ENCODE peak calls at places on chromosomes 3 and 15, in eight cellular contexts. One of them, this sample, is unnamed.

GRCh38 chr15:94070341-94071275 is 160.8 kb upstream of the MCTP2 start:
- DNase-seq in endothelial cell of umbilical vein: no peak
- DNase-seq in GM23248: peak; percentile 76
- DNase-seq in HCT116: no peak
- DNase-seq in SK-N-SH: no peak
- DNase-seq in neuronal stem cell: no peak
- DNase-seq in kidney: peak; percentile 77
- DNase-seq in keratinocyte: no peak
- DNase-seq in this sample: peak; percentile 28

GRCh38 chr15:51341366-51342248 is at the start of gene GLDN:
- DNase-seq in SK-N-SH: peak; percentile 80
- DNase-seq in kidney: peak; percentile 77
- DNase-seq in endothelial cell of umbilical vein: no peak
- DNase-seq in keratinocyte: no peak
- DNase-seq in HCT116: no peak
- DNase-seq in neuronal stem cell: peak; percentile 20
- DNase-seq in GM23248: peak; percentile 66
- DNase-seq in this sample: peak; percentile 46

GRCh38 chr3:24154003-24154695 is 209.1 kb downstream of the NR1D2 start:
- DNase-seq in GM23248: peak; percentile 25
- DNase-seq in kidney: no peak
- DNase-seq in keratinocyte: no peak
- DNase-seq in endothelial cell of umbilical vein: no peak
- DNase-seq in neuronal stem cell: no peak
- DNase-seq in HCT116: no peak
- DNase-seq in SK-N-SH: no peak
- DNase-seq in this sample: no peak

GRCh38 chr3:74651239-74651638 is 36.8 kb upstream of the CNTN3 start:
- DNase-seq in SK-N-SH: no peak
- DNase-seq in keratinocyte: no peak
- DNase-seq in HCT116: no peak
- DNase-seq in GM23248: peak; percentile 67
- DNase-seq in endothelial cell of umbilical vein: no peak
- DNase-seq in kidney: no peak
- DNase-seq in neuronal stem cell: no peak
- DNase-seq in this sample: peak; percentile 22

GRCh38 chr3:125374996-125375941 is at the start of gene ZNF148:
- DNase-seq in SK-N-SH: peak; percentile 90
- DNase-seq in HCT116: peak; percentile 66
- DNase-seq in endothelial cell of umbilical vein: peak; percentile 92
- DNase-seq in keratinocyte: peak; percentile 54
- DNase-seq in GM23248: peak; percentile 94
- DNase-seq in kidney: peak; percentile 96
- DNase-seq in neuronal stem cell: peak; percentile 89
- DNase-seq in this sample: peak; percentile 88

GRCh38 chr3:139572847-139573672 is 33.5 kb upstream of the RBP1 start:
- DNase-seq in keratinocyte: no peak
- DNase-seq in kidney: no peak
- DNase-seq in endothelial cell of umbilical vein: peak; percentile 21
- DNase-seq in HCT116: no peak
- DNase-seq in SK-N-SH: no peak
- DNase-seq in GM23248: peak; percentile 3
- DNase-seq in neuronal stem cell: no peak
- DNase-seq in this sample: no peak

GRCh38 chr3:129314757-129315385 is 36.2 kb downstream of the HMCES start:
- DNase-seq in GM23248: peak; percentile 92
- DNase-seq in HCT116: peak; percentile 51
- DNase-seq in endothelial cell of umbilical vein: peak; percentile 85
- DNase-seq in kidney: peak; percentile 95
- DNase-seq in SK-N-SH: peak; percentile 96
- DNase-seq in keratinocyte: no peak
- DNase-seq in neuronal stem cell: peak; percentile 91
- DNase-seq in this sample: peak; percentile 94

GRCh38 chr15:29674661-29675533 is 147.4 kb downstream of the TJP1 start:
- DNase-seq in endothelial cell of umbilical vein: peak; percentile 45
- DNase-seq in SK-N-SH: peak; percentile 89
- DNase-seq in kidney: peak; percentile 93
- DNase-seq in HCT116: no peak
- DNase-seq in neuronal stem cell: peak; percentile 76
- DNase-seq in keratinocyte: no peak
- DNase-seq in GM23248: peak; percentile 53
- DNase-seq in this sample: peak; percentile 71

GRCh38 chr3:51967384-51968174 is at the start of gene PCBP4:
- DNase-seq in GM23248: peak; percentile 70
- DNase-seq in keratinocyte: no peak
- DNase-seq in endothelial cell of umbilical vein: peak; percentile 45
- DNase-seq in kidney: peak; percentile 91
- DNase-seq in SK-N-SH: peak; percentile 88
- DNase-seq in HCT116: no peak
- DNase-seq in neuronal stem cell: no peak
- DNase-seq in this sample: peak; percentile 40

GRCh38 chr3:187222801-187223200 is 25.5 kb downstream of the RTP1 start:
- DNase-seq in endothelial cell of umbilical vein: no peak
- DNase-seq in GM23248: no peak
- DNase-seq in keratinocyte: no peak
- DNase-seq in neuronal stem cell: no peak
- DNase-seq in SK-N-SH: no peak
- DNase-seq in kidney: no peak
- DNase-seq in HCT116: no peak
- DNase-seq in this sample: no peak

GRCh38 chr3:185688808-185689207 is 102.7 kb downstream of the SENP2 start:
- DNase-seq in neuronal stem cell: no peak
- DNase-seq in kidney: no peak
- DNase-seq in keratinocyte: peak; percentile 97
- DNase-seq in endothelial cell of umbilical vein: peak; percentile 95
- DNase-seq in SK-N-SH: peak; percentile 27
- DNase-seq in GM23248: peak; percentile 100
- DNase-seq in HCT116: peak; percentile 98
- DNase-seq in this sample: peak; percentile 93

GRCh38 chr3:41569632-41570338 is 370.5 kb downstream of the CTNNB1 start:
- DNase-seq in neuronal stem cell: no peak
- DNase-seq in kidney: no peak
- DNase-seq in endothelial cell of umbilical vein: no peak
- DNase-seq in keratinocyte: no peak
- DNase-seq in SK-N-SH: no peak
- DNase-seq in GM23248: no peak
- DNase-seq in HCT116: peak; percentile 41
- DNase-seq in this sample: peak; percentile 31

GRCh38 chr3:51681453-51681852 is 10.4 kb downstream of the TEX264 start:
- DNase-seq in endothelial cell of umbilical vein: no peak
- DNase-seq in kidney: peak; percentile 76
- DNase-seq in neuronal stem cell: no peak
- DNase-seq in GM23248: peak; percentile 22
- DNase-seq in HCT116: no peak
- DNase-seq in keratinocyte: no peak
- DNase-seq in SK-N-SH: no peak
- DNase-seq in this sample: no peak

GRCh38 chr3:46087871-46088270 is 60.6 kb upstream of the XCR1 start:
- DNase-seq in endothelial cell of umbilical vein: no peak
- DNase-seq in GM23248: peak; percentile 23
- DNase-seq in neuronal stem cell: no peak
- DNase-seq in HCT116: no peak
- DNase-seq in keratinocyte: no peak
- DNase-seq in kidney: no peak
- DNase-seq in SK-N-SH: no peak
- DNase-seq in this sample: peak; percentile 22

GRCh38 chr3:194867270-194867983 is 181.7 kb downstream of the FAM43A start:
- DNase-seq in SK-N-SH: no peak
- DNase-seq in HCT116: no peak
- DNase-seq in endothelial cell of umbilical vein: peak; percentile 92
- DNase-seq in GM23248: peak; percentile 14
- DNase-seq in kidney: no peak
- DNase-seq in keratinocyte: no peak
- DNase-seq in neuronal stem cell: no peak
- DNase-seq in this sample: no peak

GRCh38 chr3:40387001-40387894 is at the start of gene ENTPD3:
- DNase-seq in GM23248: peak; percentile 60
- DNase-seq in keratinocyte: no peak
- DNase-seq in HCT116: no peak
- DNase-seq in neuronal stem cell: peak; percentile 15
- DNase-seq in kidney: peak; percentile 74
- DNase-seq in SK-N-SH: peak; percentile 46
- DNase-seq in endothelial cell of umbilical vein: peak; percentile 17
- DNase-seq in this sample: peak; percentile 6

GRCh38 chr3:197595470-197596185 is 39.9 kb upstream of the BDH1 start:
- DNase-seq in kidney: no peak
- DNase-seq in GM23248: peak; percentile 12
- DNase-seq in keratinocyte: no peak
- DNase-seq in SK-N-SH: no peak
- DNase-seq in neuronal stem cell: no peak
- DNase-seq in endothelial cell of umbilical vein: no peak
- DNase-seq in HCT116: no peak
- DNase-seq in this sample: peak; percentile 2

GRCh38 chr3:84292113-84292512 is 666.7 kb upstream of the CADM2 start:
- DNase-seq in endothelial cell of umbilical vein: no peak
- DNase-seq in keratinocyte: no peak
- DNase-seq in neuronal stem cell: no peak
- DNase-seq in HCT116: no peak
- DNase-seq in GM23248: no peak
- DNase-seq in SK-N-SH: no peak
- DNase-seq in kidney: no peak
- DNase-seq in this sample: no peak

GRCh38 chr3:126357299-126358037 is at the start of gene KLF15:
- DNase-seq in kidney: peak; percentile 96
- DNase-seq in endothelial cell of umbilical vein: peak; percentile 82
- DNase-seq in SK-N-SH: peak; percentile 97
- DNase-seq in neuronal stem cell: peak; percentile 84
- DNase-seq in HCT116: peak; percentile 43
- DNase-seq in GM23248: peak; percentile 95
- DNase-seq in keratinocyte: no peak
- DNase-seq in this sample: peak; percentile 69

GRCh38 chr15:28191832-28192231 is 92.7 kb upstream of the OCA2 start:
- DNase-seq in HCT116: no peak
- DNase-seq in keratinocyte: no peak
- DNase-seq in SK-N-SH: peak; percentile 89
- DNase-seq in kidney: peak; percentile 83
- DNase-seq in neuronal stem cell: peak; percentile 8
- DNase-seq in GM23248: peak; percentile 74
- DNase-seq in endothelial cell of umbilical vein: no peak
- DNase-seq in this sample: peak; percentile 85

GRCh38 chr3:58416191-58416590 is 17.4 kb downstream of the PDHB start:
- DNase-seq in neuronal stem cell: no peak
- DNase-seq in SK-N-SH: no peak
- DNase-seq in endothelial cell of umbilical vein: peak; percentile 26
- DNase-seq in kidney: no peak
- DNase-seq in keratinocyte: no peak
- DNase-seq in HCT116: no peak
- DNase-seq in GM23248: no peak
- DNase-seq in this sample: no peak

GRCh38 chr15:64697911-64698369 is 77.4 kb downstream of the RBPMS2 start:
- DNase-seq in keratinocyte: peak; percentile 25
- DNase-seq in neuronal stem cell: no peak
- DNase-seq in SK-N-SH: no peak
- DNase-seq in kidney: no peak
- DNase-seq in GM23248: peak; percentile 56
- DNase-seq in HCT116: no peak
- DNase-seq in endothelial cell of umbilical vein: no peak
- DNase-seq in this sample: no peak
- H3K27ac ChIP-seq in keratinocyte: peak overlapping the region; percentile 46
- H3K27ac ChIP-seq in neuronal stem cell: no peak overlapping the region
- H3K27ac ChIP-seq in SK-N-SH: peak overlapping the region; percentile 92
- H3K27ac ChIP-seq in kidney: no peak overlapping the region
- H3K27ac ChIP-seq in GM23248: no peak overlapping the region
- H3K27ac ChIP-seq in HCT116: no peak overlapping the region
- H3K27ac ChIP-seq in endothelial cell of umbilical vein: no peak overlapping the region
- H3K27ac ChIP-seq in this sample: no peak overlapping the region

GRCh38 chr15:100901702-100902435 is 17.3 kb upstream of the LRRK1 start:
- DNase-seq in endothelial cell of umbilical vein: no peak
- DNase-seq in neuronal stem cell: no peak
- DNase-seq in kidney: no peak
- DNase-seq in GM23248: no peak
- DNase-seq in keratinocyte: no peak
- DNase-seq in SK-N-SH: no peak
- DNase-seq in HCT116: no peak
- DNase-seq in this sample: peak; percentile 40
- H3K4me1 ChIP-seq in endothelial cell of umbilical vein: peaks cover 27% of the 10 kb centered on the region
- H3K4me1 ChIP-seq in neuronal stem cell: peaks cover 7% of the 10 kb centered on the region
- H3K4me1 ChIP-seq in kidney: no peaks in the 10 kb centered on the region
- H3K4me1 ChIP-seq in GM23248: peaks cover 9% of the 10 kb centered on the region
- H3K4me1 ChIP-seq in keratinocyte: peaks cover 16% of the 10 kb centered on the region
- H3K4me1 ChIP-seq in SK-N-SH: peaks cover 51% of the 10 kb centered on the region
- H3K4me1 ChIP-seq in HCT116: no peaks in the 10 kb centered on the region
- H3K4me1 ChIP-seq in this sample: peaks cover 5% of the 10 kb centered on the region

DNA sequence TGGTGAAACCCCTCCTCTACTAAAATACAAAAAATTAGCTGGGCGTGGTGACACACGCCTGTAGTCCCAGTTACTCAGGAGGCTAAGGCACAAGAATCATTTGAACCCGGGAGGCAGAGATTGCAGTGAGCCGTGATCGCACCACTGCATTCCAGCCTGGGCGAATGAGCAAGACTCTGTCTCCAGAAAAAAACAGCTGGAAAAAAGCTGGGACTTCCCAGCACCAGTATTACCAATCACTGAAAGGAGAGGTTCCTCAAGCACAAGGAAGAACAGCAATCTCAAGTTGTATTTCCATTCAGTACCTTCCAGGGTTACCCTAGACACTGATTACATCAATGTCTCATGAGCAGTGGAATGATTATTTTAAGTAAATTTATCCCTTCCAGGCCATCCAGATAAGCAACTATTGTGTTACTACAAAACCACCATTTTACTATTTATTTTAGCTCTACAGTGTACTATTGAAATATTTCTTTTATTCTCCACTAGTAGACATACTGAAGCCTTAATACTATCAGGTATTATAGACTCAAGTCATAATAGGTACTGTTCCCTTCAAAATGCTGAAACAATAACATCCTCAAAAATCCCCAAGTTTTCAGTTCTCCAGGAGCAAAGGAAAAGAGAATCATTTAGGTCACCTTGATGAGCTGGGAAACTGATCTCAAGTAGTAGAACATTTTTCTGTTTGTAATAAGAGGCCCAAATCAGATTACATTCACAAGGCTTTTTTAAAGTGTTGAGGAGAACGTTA is 54.8 kb upstream of the VGLL4 start:
- DNase-seq in SK-N-SH: no peak
- DNase-seq in kidney: no peak
- DNase-seq in keratinocyte: no peak
- DNase-seq in neuronal stem cell: no peak
- DNase-seq in endothelial cell of umbilical vein: no peak
- DNase-seq in HCT116: no peak
- DNase-seq in GM23248: peak; percentile 39
- DNase-seq in this sample: no peak
- H3K9ac ChIP-seq in SK-N-SH: no peak overlapping the region
- H3K9ac ChIP-seq in kidney: no peak overlapping the region
- H3K9ac ChIP-seq in keratinocyte: peak overlapping the region; percentile 49
- H3K9ac ChIP-seq in neuronal stem cell: no peak overlapping the region
- H3K9ac ChIP-seq in endothelial cell of umbilical vein: no peak overlapping the region
- H3K9ac ChIP-seq in HCT116: no peak overlapping the region
- H3K9ac ChIP-seq in GM23248: peak overlapping the region; percentile 72
- H3K9ac ChIP-seq in this sample: no peak overlapping the region

DNA sequence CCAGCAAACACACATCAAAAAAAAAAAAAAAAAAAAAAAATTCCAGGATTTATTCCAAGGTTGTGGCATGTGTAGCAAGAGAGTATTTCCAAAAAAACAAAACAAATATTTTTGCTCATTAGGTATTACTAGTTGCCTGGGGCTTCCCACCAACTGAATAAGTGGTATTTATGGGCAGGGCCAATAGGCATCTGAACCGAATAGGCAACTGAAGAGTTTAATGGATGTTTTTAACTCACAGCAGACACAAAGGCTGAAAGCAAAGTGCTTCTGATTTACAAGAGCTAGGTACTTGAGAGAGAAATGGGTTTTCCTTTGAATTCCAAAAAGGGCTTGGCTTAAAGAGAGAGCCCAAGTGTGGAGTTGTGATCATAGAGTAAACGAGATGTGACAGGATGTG is 21.4 kb downstream of the EIF4E3 start:
- DNase-seq in kidney: no peak
- DNase-seq in endothelial cell of umbilical vein: no peak
- DNase-seq in neuronal stem cell: no peak
- DNase-seq in keratinocyte: no peak
- DNase-seq in GM23248: no peak
- DNase-seq in HCT116: no peak
- DNase-seq in SK-N-SH: no peak
- DNase-seq in this sample: no peak
- H3K27ac ChIP-seq in kidney: no peak overlapping the region
- H3K27ac ChIP-seq in endothelial cell of umbilical vein: no peak overlapping the region
- H3K27ac ChIP-seq in neuronal stem cell: no peak overlapping the region
- H3K27ac ChIP-seq in keratinocyte: no peak overlapping the region
- H3K27ac ChIP-seq in GM23248: no peak overlapping the region
- H3K27ac ChIP-seq in HCT116: no peak overlapping the region
- H3K27ac ChIP-seq in SK-N-SH: no peak overlapping the region
- H3K27ac ChIP-seq in this sample: no peak overlapping the region